ENCODE peak calls at places on chromosomes 12 and 14, in ten cellular contexts. A, Z, H, T, W, M, I, S, Y and J are unnamed samples.

GRCh38 chr12:38919191-38919590 is 13.8 kb upstream of the CPNE8 start:
- DNase-seq in S (no peak), Z (no peak), A (no peak), Y (no peak), I (no peak), H (peak; percentile 77), M (no peak), W (no peak), T (peak; percentile 42), J (no peak)

GRCh38 chr14:100541621-100542560 is 45.3 kb downstream of the BEGAIN start:
- DNase-seq in Z (no peak), M (no peak), S (peak; percentile 85), H (no peak), A (no peak), W (no peak), Y (no peak), T (no peak), I (no peak), J (no peak)

GRCh38 chr12:55748230-55748993 is 5.5 kb downstream of the GDF11 start:
- DNase-seq in M (no peak), S (no peak), Y (no peak), Z (no peak), H (no peak), A (no peak), W (no peak), I (no peak), T (no peak), J (no peak)

GRCh38 chr12:76264617-76265016 is 83.6 kb downstream of the BBS10 start:
- DNase-seq in T (no peak), Y (no peak), S (no peak), H (no peak), Z (no peak), W (no peak), A (peak; percentile 77), I (no peak), M (no peak), J (no peak)

GRCh38 chr12:116882742-116883141 is 1.5 kb upstream of the HRK start:
- DNase-seq in A (peak; percentile 53), Y (no peak), M (no peak), S (no peak), W (no peak), H (peak; percentile 70), I (peak; percentile 59), Z (no peak), T (peak; percentile 20), J (no peak)

GRCh38 chr14:59897757-59898383 is 22.1 kb upstream of the LRRC9 start:
- DNase-seq in S (peak; percentile 16), Z (peak; percentile 59), W (no peak), I (peak; percentile 67), M (peak; percentile 65), A (peak; percentile 3), Y (no peak), H (peak; percentile 87), T (peak; percentile 23), J (peak; percentile 58)

GRCh38 chr14:70919774-70920173 is 12.5 kb downstream of the PCNX1 start:
- DNase-seq in A (peak; percentile 45), Y (no peak), T (no peak), W (no peak), I (peak; percentile 57), Z (peak; percentile 29), M (no peak), H (peak; percentile 19), S (no peak), J (no peak)

GRCh38 chr14:86604546-86604945 is 1074.6 kb downstream of the FLRT2 start:
- DNase-seq in T (no peak), M (no peak), A (no peak), H (no peak), I (no peak), Y (no peak), W (no peak), Z (no peak), S (no peak), J (no peak)

GRCh38 chr14:69423279-69423678 is 24.8 kb downstream of the SLC39A9 start:
- DNase-seq in Z (no peak), W (no peak), I (no peak), M (no peak), S (no peak), T (no peak), H (no peak), A (no peak), Y (no peak), J (no peak)

GRCh38 chr14:61304678-61305077 is 16.7 kb upstream of the PRKCH start:
- DNase-seq in A (no peak), Y (no peak), W (no peak), Z (no peak), S (no peak), I (no peak), T (no peak), M (no peak), H (no peak), J (no peak)

GRCh38 chr12:56914724-56915123 is 19.5 kb downstream of the SDR9C7 start:
- DNase-seq in W (no peak), H (no peak), Z (no peak), S (no peak), I (no peak), Y (no peak), T (no peak), A (no peak), M (no peak), J (no peak)

GRCh38 chr12:131910302-131911110 is 16.1 kb downstream of the ULK1 start:
- DNase-seq in M (no peak), A (no peak), I (peak; percentile 28), T (peak; percentile 43), H (peak; percentile 53), Y (no peak), S (peak; percentile 11), W (no peak), Z (no peak), J (no peak)

GRCh38 chr12:100391856-100392255 is 35.0 kb downstream of the SLC17A8 start:
- DNase-seq in S (peak; percentile 11), I (peak; percentile 23), Y (no peak), T (no peak), M (peak; percentile 36), A (peak; percentile 8), W (no peak), H (peak; percentile 54), Z (no peak), J (peak; percentile 30)

GRCh38 chr14:100317897-100318808 is 5.0 kb upstream of the SLC25A47 start:
- DNase-seq in I (peak; percentile 77), S (peak; percentile 71), T (no peak), A (peak; percentile 46), H (no peak), Z (peak; percentile 55), M (peak; percentile 75), Y (no peak), W (peak; percentile 84), J (no peak)

GRCh38 chr12:130394906-130395305 is 57.2 kb downstream of the PIWIL1 start:
- DNase-seq in Z (no peak), W (no peak), S (no peak), H (no peak), I (no peak), Y (no peak), T (no peak), M (no peak), A (no peak), J (no peak)

DNA sequence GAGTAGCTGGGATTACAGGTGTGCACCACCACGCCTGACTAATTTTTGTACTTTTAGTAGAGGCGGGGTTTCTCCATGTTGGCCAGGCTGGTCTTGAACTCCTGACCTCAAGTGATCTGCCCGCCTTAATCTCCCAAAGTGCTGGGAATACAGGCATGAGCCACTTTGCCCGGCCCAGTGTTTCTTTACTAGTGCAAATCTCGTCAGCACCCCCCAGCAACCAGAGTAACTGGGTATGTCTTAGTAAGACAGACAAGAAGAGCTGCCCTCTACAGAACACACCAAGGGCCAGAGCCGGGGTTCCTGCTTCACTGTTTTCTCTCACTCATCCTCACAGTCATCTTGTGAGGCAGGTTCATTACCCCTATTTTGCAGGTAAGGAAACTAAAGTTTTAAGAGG is 78.5 kb upstream of the GPR68 start:
- DNase-seq in Z (no peak), M (no peak), S (no peak), I (no peak), W (no peak), Y (no peak), H (no peak), A (no peak), T (no peak), J (no peak)
- H3K4me1 ChIP-seq in Z (peaks cover 5% of the 10 kb centered on the region), M (peaks cover 3% of the 10 kb centered on the region), S (no peaks in the 10 kb centered on the region), I (peaks cover 16% of the 10 kb centered on the region), W (peaks cover 10% of the 10 kb centered on the region), Y (peaks cover 12% of the 10 kb centered on the region), H (no peaks in the 10 kb centered on the region), A (no peaks in the 10 kb centered on the region), T (peaks cover 19% of the 10 kb centered on the region), J (no peaks in the 10 kb centered on the region)

GRCh38 chr14:25049127-25049558 is 804 bp downstream of the STXBP6 start:
- DNase-seq in I (no peak), S (peak; percentile 37), M (peak; percentile 8), T (no peak), H (no peak), A (peak; percentile 14), W (no peak), Y (no peak), Z (no peak), J (no peak)

GRCh38 chr14:25048170-25049126 is 1.5 kb downstream of the STXBP6 start:
- DNase-seq in I (no peak), M (peak; percentile 33), Y (no peak), S (peak; percentile 84), H (peak; percentile 22), A (peak; percentile 76), Z (no peak), T (no peak), W (no peak), J (no peak)

GRCh38 chr14:25052385-25052784 is 2.4 kb upstream of the STXBP6 start:
- DNase-seq in Z (no peak), T (no peak), A (no peak), M (no peak), S (no peak), Y (no peak), I (no peak), W (no peak), H (no peak), J (no peak)

GRCh38 chr14:25050494-25051170 is 685 bp upstream of the STXBP6 start:
- DNase-seq in S (peak; percentile 24), W (no peak), M (peak; percentile 34), H (peak; percentile 38), T (no peak), A (peak; percentile 80), Z (peak; percentile 23), I (peak; percentile 42), Y (no peak), J (no peak)

GRCh38 chr14:25049559-25050493 is at the start of gene STXBP6:
- DNase-seq in Y (no peak), H (no peak), T (peak; percentile 22), I (peak; percentile 72), Z (peak; percentile 85), A (peak; percentile 61), S (peak; percentile 89), M (peak; percentile 91), W (peak; percentile 73), J (peak; percentile 85)
- H3K4me3 ChIP-seq in Y (peak within 1 kb of the TSS; percentile 76), H (peak within 1 kb of the TSS; percentile 44), T (no peak within 1 kb of the TSS), I (peak within 1 kb of the TSS; percentile 49), Z (peak within 1 kb of the TSS; percentile 45), A (peak within 1 kb of the TSS; percentile 65), S (peak within 1 kb of the TSS; percentile 21), M (peak within 1 kb of the TSS; percentile 95), W (peak within 1 kb of the TSS; percentile 69), J (peak within 1 kb of the TSS; percentile 87)

GRCh38 chr12:69566603-69567002 is 18.7 kb upstream of the CCT2 start:
- DNase-seq in T (no peak), H (no peak), Z (no peak), W (no peak), Y (no peak), I (no peak), S (no peak), M (no peak), A (no peak), J (no peak)
- TF ChIP-seq CTCF in T (peak; percentile 27), H (peak; percentile 27), Z (no peak), W (no peak), Y (no peak), I (peak; percentile 30), S (no peak), M (no peak), A (no peak), J (no peak)

GRCh38 chr12:105228966-105229365 is 7.0 kb downstream of the APPL2 start:
- DNase-seq in A (no peak), Y (no peak), W (no peak), I (no peak), H (no peak), S (no peak), Z (no peak), T (no peak), M (no peak), J (no peak)
- H3K4me1 ChIP-seq in A (peaks cover 26% of the 10 kb centered on the region), Y (peaks cover 34% of the 10 kb centered on the region), W (peaks cover 89% of the 10 kb centered on the region), I (peaks cover 13% of the 10 kb centered on the region), H (peaks cover 34% of the 10 kb centered on the region), S (peaks cover 42% of the 10 kb centered on the region), Z (peaks cover 12% of the 10 kb centered on the region), T (no peaks in the 10 kb centered on the region), M (peaks cover 53% of the 10 kb centered on the region), J (peaks cover 32% of the 10 kb centered on the region)